ENCODE peak calls at places on chromosomes 6 and 20, in eight cellular contexts. X, C, Z, A, N, Y, V and U are unnamed samples.

GRCh38 chr6:134398453-134398852 is 80.5 kb upstream of the SGK1 start:
- DNase-seq in X (no peak), Z (no peak), C (no peak), A (no peak), Y (peak; percentile 17), V (no peak), N (no peak), U (no peak)

GRCh38 chr6:125041740-125042459 is 79.7 kb downstream of the RNF217 start:
- DNase-seq in V (no peak), N (no peak), A (no peak), X (no peak), Y (peak; percentile 54), C (no peak), Z (no peak), U (no peak)

GRCh38 chr6:50217816-50218215 is 168.1 kb upstream of the DEFB112 start:
- DNase-seq in A (no peak), Z (no peak), X (no peak), V (no peak), Y (no peak), C (no peak), N (no peak), U (peak; percentile 20)

GRCh38 chr6:94417364-94417763 is 998.0 kb upstream of the EPHA7 start:
- DNase-seq in A (no peak), N (no peak), Z (no peak), C (no peak), X (no peak), V (no peak), Y (no peak), U (no peak)

GRCh38 chr6:14226051-14226660 is 108.6 kb downstream of the CD83 start:
- DNase-seq in C (no peak), Z (no peak), V (no peak), A (no peak), Y (no peak), X (no peak), N (no peak), U (no peak)

GRCh38 chr20:49385471-49385870 is 97.0 kb downstream of the KCNB1 start:
- DNase-seq in X (no peak), Z (no peak), A (no peak), C (peak; percentile 61), Y (peak; percentile 50), V (no peak), N (peak; percentile 48), U (peak; percentile 71)

GRCh38 chr6:44034931-44035345 is 92.3 kb downstream of the MRPL14 start:
- DNase-seq in C (peak; percentile 98), Y (no peak), N (no peak), V (no peak), A (no peak), Z (no peak), X (no peak), U (no peak)

GRCh38 chr6:169933839-169934698 is 182.6 kb downstream of the ERMARD start:
- DNase-seq in N (no peak), Y (peak; percentile 19), Z (no peak), C (no peak), V (no peak), X (no peak), A (no peak), U (no peak)

GRCh38 chr20:13586133-13586532 is 52.6 kb downstream of the TASP1 start:
- DNase-seq in Y (no peak), V (no peak), Z (no peak), C (no peak), X (no peak), A (no peak), N (no peak), U (no peak)

GRCh38 chr6:129683606-129684322 is 26.2 kb downstream of the ARHGAP18 start:
- DNase-seq in A (peak; percentile 57), N (no peak), Z (peak; percentile 48), V (peak; percentile 52), X (peak; percentile 61), Y (peak; percentile 99), C (peak; percentile 97), U (no peak)